ENCODE peak calls at places on chromosome 22, in six cellular contexts. S is heart right ventricle, X is A549, O is BJ, C is thoracic aorta, K is cardiac fibroblast. B is an unnamed sample.
A peak's percentile ranks its signal among the peaks of the same experiment; 100 is the strongest.

GRCh38 chr22:37498289-37498909 is 12.2 kb upstream of the MFNG start:
- DNase-seq in S (no peak), X (peak; percentile 46), O (no peak), C (no peak), K (no peak), B (no peak)

GRCh38 chr22:35552186-35552842 is 11.7 kb downstream of the RASD2 start:
- DNase-seq in S (no peak), X (peak; percentile 53), O (no peak), C (no peak), K (peak; percentile 42), B (no peak)

GRCh38 chr22:41815716-41816115 is 15.2 kb downstream of the CCDC134 start:
- DNase-seq in S (no peak), X (no peak), O (no peak), C (no peak), K (no peak), B (no peak)

GRCh38 chr22:28608546-28608945 is 71.1 kb downstream of the TTC28 start:
- DNase-seq in S (no peak), X (no peak), O (no peak), C (no peak), K (no peak), B (no peak)

GRCh38 chr22:42608481-42609361 is 6.0 kb downstream of the POLDIP3 start:
- DNase-seq in S (no peak), X (no peak), O (no peak), C (no peak), K (peak; percentile 61), B (peak; percentile 53)

GRCh38 chr22:17047656-17048055 is 37.1 kb upstream of the IL17RA start:
- DNase-seq in S (no peak), X (no peak), O (no peak), C (no peak), K (no peak), B (no peak)

GRCh38 chr22:46071451-46072029 is 78.8 kb upstream of the PPARA start:
- DNase-seq in S (peak; percentile 94), X (no peak), O (no peak), C (peak; percentile 72), K (peak; percentile 97), B (peak; percentile 97)

GRCh38 chr22:40241200-40241763 is 63.6 kb downstream of the TNRC6B start:
- DNase-seq in S (no peak), X (no peak), O (no peak), C (no peak), K (no peak), B (no peak)

GRCh38 chr22:22424210-22424800 is 84.2 kb downstream of the ZNF280B start:
- DNase-seq in S (no peak), X (no peak), O (no peak), C (no peak), K (no peak), B (no peak)

GRCh38 chr22:45096256-45096907 is 67.3 kb upstream of the NUP50 start:
- DNase-seq in S (no peak), X (peak; percentile 64), O (no peak), C (no peak), K (peak; percentile 71), B (peak; percentile 71)

GRCh38 chr22:31275018-31275417 is 17.3 kb downstream of the PIK3IP1 start:
- DNase-seq in S (no peak), X (no peak), O (no peak), C (no peak), K (no peak), B (no peak)

GRCh38 chr22:37270928-37271650 is 11.2 kb upstream of the CYTH4 start:
- DNase-seq in S (no peak), X (no peak), O (no peak), C (no peak), K (peak; percentile 54), B (peak; percentile 42)

GRCh38 chr22:30887418-30887817 is 81.2 kb downstream of the MORC2 start:
- DNase-seq in S (no peak), X (no peak), O (no peak), C (no peak), K (no peak), B (no peak)

GRCh38 chr22:45261407-45262088 is 20.9 kb upstream of the KIAA0930 start:
- DNase-seq in S (no peak), X (no peak), O (no peak), C (no peak), K (no peak), B (no peak)

GRCh38 chr22:48250286-48250895 is 1487.9 kb downstream of the TBC1D22A start:
- DNase-seq in S (no peak), X (no peak), O (no peak), C (no peak), K (no peak), B (no peak)

GRCh38 chr22:40525250-40525884 is 111.2 kb downstream of the MRTFA start:
- DNase-seq in S (peak; percentile 50), X (no peak), O (no peak), C (no peak), K (peak; percentile 71), B (peak; percentile 57)

GRCh38 chr22:49091451-49091850 is 736.2 kb downstream of the BRD1 start:
- DNase-seq in S (no peak), X (no peak), O (no peak), C (no peak), K (no peak), B (no peak)

DNA sequence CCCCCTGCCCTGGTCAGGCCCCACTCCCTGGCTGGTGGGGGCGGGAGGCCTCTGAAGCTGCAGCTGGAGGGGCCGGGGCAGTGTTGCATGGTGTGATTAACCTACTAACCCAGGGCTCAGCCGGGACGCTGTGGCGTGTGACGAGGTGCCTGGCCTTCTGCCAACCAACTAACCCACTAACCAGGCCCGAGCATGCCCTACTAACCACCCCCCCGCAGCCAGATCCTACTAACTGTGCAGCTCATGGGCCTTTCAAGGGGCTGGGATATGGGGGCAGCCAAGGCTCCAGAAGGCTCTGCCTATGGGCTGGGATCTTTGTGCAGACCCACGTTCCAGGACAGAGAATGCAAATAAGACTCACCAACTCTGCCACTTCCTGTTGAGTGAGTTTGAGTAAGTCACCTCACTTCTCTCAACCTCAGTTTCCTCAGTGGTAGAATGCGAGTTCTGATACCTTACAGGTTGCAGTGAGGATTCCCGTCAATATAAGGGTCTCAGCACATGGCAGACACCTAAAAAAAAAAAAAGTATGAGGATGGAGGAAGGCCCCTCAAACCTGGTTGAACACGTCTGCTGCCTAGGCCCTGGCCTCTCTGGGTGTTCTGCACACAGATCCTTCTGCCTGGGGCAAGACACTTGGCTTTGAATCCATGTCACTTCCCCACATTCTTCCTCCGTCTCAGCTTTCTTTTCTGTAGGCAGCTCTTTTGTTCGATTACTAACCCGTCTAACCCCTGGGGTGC is 14.1 kb downstream of the MIAT start:
- DNase-seq in S (peak; percentile 37), X (no peak), O (no peak), C (no peak), K (no peak), B (no peak)
- H3K4me3 ChIP-seq in S (no peak overlapping the region), X (no peak overlapping the region), O (no peak overlapping the region), C (no peak overlapping the region), K (no peak overlapping the region), B (no peak overlapping the region)

GRCh38 chr22:47200273-47201051 is 438.0 kb downstream of the TBC1D22A start:
- DNase-seq in S (no peak), X (no peak), O (no peak), C (no peak), K (no peak), B (peak; percentile 8)
- TF ChIP-seq CTCF in S (no peak), X (no peak), O (no peak), C (no peak), K (no peak), B (peak; percentile 14)

GRCh38 chr22:39239561-39240423 is 5.0 kb downstream of the PDGFB start:
- DNase-seq in S (no peak), X (no peak), O (no peak), C (no peak), K (no peak), B (no peak)

GRCh38 chr22:39242389-39242808 is 2.4 kb downstream of the PDGFB start:
- DNase-seq in S (peak; percentile 57), X (no peak), O (no peak), C (no peak), K (no peak), B (no peak)

GRCh38 chr22:39242809-39243442 is 1.9 kb downstream of the PDGFB start:
- DNase-seq in S (no peak), X (no peak), O (no peak), C (no peak), K (peak; percentile 33), B (no peak)

GRCh38 chr22:39241632-39242388 is 3.0 kb downstream of the PDGFB start:
- DNase-seq in S (no peak), X (no peak), O (no peak), C (no peak), K (no peak), B (no peak)

DNA sequence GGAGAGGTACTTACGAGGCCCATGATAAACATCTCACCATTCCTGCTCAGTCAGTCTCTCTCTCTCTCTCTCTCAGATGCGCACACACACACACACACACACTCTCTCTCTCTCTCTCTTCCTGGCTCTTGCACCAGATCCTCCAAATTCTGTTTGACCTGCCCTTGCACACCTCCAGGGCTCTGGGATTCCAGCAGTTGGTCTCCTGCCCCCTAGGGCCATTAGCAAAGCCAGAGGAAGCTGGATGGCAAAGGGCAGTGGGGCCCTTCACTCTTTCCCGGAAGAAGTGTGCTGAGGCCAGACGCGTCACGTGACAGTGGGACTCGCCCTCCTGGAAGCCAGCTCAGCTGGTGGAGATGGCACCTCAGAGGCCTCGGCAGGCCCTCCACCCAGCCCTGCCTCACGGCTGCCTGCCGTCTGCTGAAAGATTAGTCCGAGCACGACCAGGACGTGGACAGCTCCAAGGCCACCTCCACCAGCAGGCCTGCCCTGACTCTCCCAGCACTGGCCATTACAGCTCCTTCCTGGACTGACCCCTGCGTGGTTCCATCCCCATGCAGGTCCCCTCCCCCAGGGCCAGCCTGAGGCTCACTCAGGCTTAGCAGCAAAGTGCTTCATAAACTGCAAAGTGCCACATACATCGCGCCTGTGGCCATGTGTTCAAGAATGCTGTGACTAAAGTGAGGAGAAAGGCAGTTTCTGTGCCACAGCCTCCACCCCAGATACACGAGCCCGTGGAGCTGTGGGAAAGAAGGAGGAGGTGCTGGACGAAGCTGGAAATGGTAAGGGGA is 3.7 kb downstream of the PDGFB start:
- DNase-seq in S (peak; percentile 56), X (peak; percentile 29), O (no peak), C (no peak), K (peak; percentile 25), B (no peak)
- H3K4me3 ChIP-seq in S (peak overlapping the region; percentile 80), X (no peak overlapping the region), O (no peak overlapping the region), C (peak overlapping the region; percentile 72), K (peak overlapping the region; percentile 45), B (no peak overlapping the region)

GRCh38 chr22:50670914-50671538 is 1.6 kb upstream of the SHANK3 start:
- DNase-seq in S (no peak), X (no peak), O (no peak), C (no peak), K (no peak), B (no peak)

GRCh38 chr22:50672471-50673230 is at the start of gene SHANK3:
- DNase-seq in S (peak; percentile 81), X (no peak), O (no peak), C (no peak), K (no peak), B (no peak)

GRCh38 chr22:50672041-50672440 is 582 bp upstream of the SHANK3 start:
- DNase-seq in S (no peak), X (no peak), O (no peak), C (no peak), K (no peak), B (no peak)

GRCh38 chr22:50670513-50670912 is 2.1 kb upstream of the SHANK3 start:
- DNase-seq in S (no peak), X (no peak), O (no peak), C (no peak), K (no peak), B (no peak)

DNA sequence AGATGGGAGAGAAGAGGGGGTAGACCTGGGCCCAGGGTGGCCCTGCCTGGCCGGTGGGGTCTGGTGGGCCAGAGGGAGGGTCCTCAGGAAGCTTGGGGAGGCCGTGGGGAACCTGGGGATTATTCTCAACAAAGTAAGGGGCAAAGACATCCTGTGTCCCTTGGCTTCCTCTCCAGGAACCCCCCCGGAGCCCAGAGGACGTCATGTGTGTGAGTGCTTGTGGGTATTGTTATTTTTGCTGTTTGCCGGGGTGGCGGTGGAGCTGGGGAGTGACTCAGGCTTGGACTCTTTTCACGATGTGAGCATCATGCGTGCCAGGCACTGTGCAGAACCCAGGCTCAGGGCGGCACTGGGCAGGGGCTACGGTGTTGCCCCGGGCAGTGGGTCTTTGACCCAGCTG is 982 bp upstream of the SHANK3 start:
- DNase-seq in S (peak; percentile 47), X (no peak), O (no peak), C (no peak), K (peak; percentile 54), B (no peak)
- TF ChIP-seq CTCF in S (no peak), X (no peak), O (no peak), C (no peak), K (no peak), B (no peak)